ENCODE peak calls at places on chromosomes 4 and X, in eight cellular contexts. F is K562, H is endothelial cell of umbilical vein, Z is GM23248, M is neural progenitor cell, O is astrocyte, D is fibroblast of lung, B is hepatocyte. Q is an unnamed sample. For H4K20me1, the result is how much of the 10 kb centered on the place peaks cover.

GRCh38 chrX:123665197-123665596 is 67.7 kb downstream of the THOC2 start:
- DNase-seq in H (no peak), B (peak), M (no peak), D (peak), Z (peak), F (no peak), O (peak), Q (no peak)

GRCh38 chrX:96835660-96836289 is 47.9 kb upstream of the RPA4 start:
- DNase-seq in D (no peak), H (no peak), F (no peak), B (no peak), O (no peak), Z (no peak), M (no peak), Q (peak)

GRCh38 chrX:13761606-13762005 is 27.1 kb downstream of the OFD1 start:
- DNase-seq in Z (no peak), H (no peak), M (no peak), O (no peak), D (no peak), F (peak), B (peak), Q (peak)

GRCh38 chrX:15864629-15865028 is 10.0 kb upstream of the AP1S2 start:
- DNase-seq in B (no peak), F (no peak), Z (peak), H (no peak), O (no peak), M (no peak), D (peak), Q (no peak)

GRCh38 chr4:104015680-104016079 is 295.9 kb upstream of the TACR3 start:
- DNase-seq in B (peak), H (no peak), F (no peak), Z (no peak), M (peak), D (peak), O (no peak), Q (peak)

GRCh38 chr4:1683371-1683902 is 676 bp downstream of the FAM53A start:
- DNase-seq in M (no peak), F (no peak), D (peak), O (peak), H (peak), Z (peak), B (peak), Q (no peak)

GRCh38 chrX:139914421-139914820 is 18.4 kb downstream of the ATP11C start:
- DNase-seq in F (no peak), O (no peak), D (no peak), B (no peak), M (no peak), H (no peak), Z (no peak), Q (no peak)

GRCh38 chr4:84677093-84677492 is 94.2 kb downstream of the CDS1 start:
- DNase-seq in O (no peak), B (no peak), M (no peak), D (no peak), F (no peak), Z (no peak), H (no peak), Q (no peak)

GRCh38 chrX:8201896-8202331 is 30.8 kb upstream of the VCX2 start:
- DNase-seq in B (peak), D (peak), F (no peak), M (peak), O (peak), Z (no peak), H (no peak), Q (no peak)

GRCh38 chrX:134794692-134795091 is 136.4 kb upstream of the PLAC1 start:
- DNase-seq in H (no peak), D (no peak), Z (peak), F (no peak), B (no peak), O (no peak), M (no peak), Q (no peak)

GRCh38 chr4:99087887-99088484 is 602 bp downstream of the ADH5 start:
- DNase-seq in Z (peak), M (peak), F (no peak), H (peak), D (peak), B (peak), O (peak), Q (peak)

GRCh38 chr4:3366893-3367775 is 74.3 kb downstream of the RGS12 start:
- DNase-seq in O (no peak), F (no peak), B (no peak), D (no peak), M (no peak), Z (no peak), H (no peak), Q (no peak)

GRCh38 chr4:175413561-175413960 is 398.5 kb downstream of the GPM6A start:
- DNase-seq in M (no peak), Z (peak), F (no peak), B (no peak), O (peak), D (peak), H (no peak), Q (no peak)

GRCh38 chr4:3285558-3286334 is 7.1 kb upstream of the RGS12 start:
- DNase-seq in H (no peak), B (no peak), D (peak), F (no peak), Z (peak), M (no peak), O (peak), Q (no peak)

GRCh38 chr4:40953253-40954118 is 203.7 kb downstream of the NSUN7 start:
- DNase-seq in B (no peak), D (no peak), H (peak), Z (no peak), F (no peak), M (peak), O (no peak), Q (no peak)

GRCh38 chr4:118762753-118763477 is 73.0 kb downstream of the SEC24D start:
- DNase-seq in Z (peak), B (no peak), F (no peak), O (peak), D (peak), M (no peak), H (no peak), Q (no peak)

GRCh38 chr4:88937081-88937480 is 119.9 kb downstream of the FAM13A start:
- DNase-seq in Z (peak), F (no peak), O (peak), B (no peak), M (no peak), D (peak), H (no peak), Q (no peak)

GRCh38 chr4:78876568-78877320 is 62.5 kb downstream of the PAQR3 start:
- DNase-seq in M (no peak), H (no peak), D (peak), Z (peak), F (no peak), O (no peak), B (no peak), Q (peak)

GRCh38 chr4:187021436-187022205 is 298.0 kb upstream of the FAT1 start:
- DNase-seq in D (no peak), Z (no peak), O (no peak), M (no peak), B (no peak), F (no peak), H (no peak), Q (no peak)

GRCh38 chrX:19183777-19184485 is 61.7 kb upstream of the ADGRG2 start:
- DNase-seq in F (no peak), M (no peak), D (peak), Z (no peak), H (no peak), B (peak), O (no peak), Q (no peak)

GRCh38 chrX:71177327-71177726 is 32.7 kb downstream of the NLGN3 start:
- DNase-seq in H (no peak), Z (peak), M (no peak), O (no peak), B (no peak), F (peak), D (no peak), Q (no peak)

GRCh38 chr4:182126096-182126495 is 117.1 kb upstream of the TENM3 start:
- DNase-seq in F (no peak), H (no peak), Z (no peak), D (peak), O (peak), M (no peak), B (no peak), Q (no peak)

GRCh38 chr4:108034560-108034959 is 44.9 kb downstream of the HADH start:
- DNase-seq in F (no peak), O (no peak), Z (no peak), B (no peak), H (no peak), M (no peak), D (no peak), Q (peak)

GRCh38 chrX:153441296-153441695 is 4.6 kb downstream of the TREX2 start:
- DNase-seq in H (no peak), O (no peak), Z (no peak), B (no peak), D (no peak), M (no peak), F (no peak), Q (no peak)

GRCh38 chr4:109801099-109801789 is 555 bp downstream of the CFI start:
- DNase-seq in F (no peak), D (no peak), B (no peak), M (no peak), H (peak), Z (no peak), O (no peak), Q (no peak)

GRCh38 chr4:185991750-185992149 is 77.2 kb upstream of the TLR3 start:
- DNase-seq in M (no peak), F (no peak), Z (no peak), B (no peak), O (no peak), H (no peak), D (no peak), Q (no peak)

GRCh38 chrX:15564981-15565579 is 35.7 kb downstream of the ACE2 start:
- DNase-seq in D (peak), H (peak), F (peak), B (peak), M (peak), O (peak), Z (peak), Q (peak)

DNA sequence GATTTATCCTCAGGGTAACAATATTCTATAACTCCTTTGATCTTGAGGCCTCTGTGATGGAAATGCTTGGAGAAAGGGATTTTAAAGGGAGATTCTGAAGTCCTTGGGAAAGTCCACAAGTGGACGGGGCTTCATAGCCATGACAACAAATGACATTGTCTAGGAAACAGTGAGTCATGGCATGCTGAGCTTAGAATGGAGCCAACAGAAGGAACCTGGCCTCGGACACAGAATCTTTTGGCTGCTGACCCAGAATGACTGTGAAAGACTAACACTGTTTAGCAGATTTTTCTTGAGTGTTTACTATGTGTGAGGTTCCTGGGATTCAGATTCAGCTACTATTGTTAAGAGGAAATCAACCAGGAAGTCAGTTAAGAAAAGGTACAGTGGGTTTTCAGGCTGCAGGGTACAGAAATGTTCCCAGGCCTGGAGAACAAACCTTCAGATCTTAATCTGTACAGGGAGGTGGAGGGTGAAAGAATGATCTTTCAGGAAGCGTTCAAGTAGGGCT is 18.1 kb upstream of the CXCL2 start:
- DNase-seq in M (no peak), D (peak), Z (peak), H (peak), O (peak), B (peak), F (no peak), Q (no peak)
- H3K27ac ChIP-seq in M (no peak), D (peak), Z (peak), H (peak), O (peak), B (peak), F (peak), Q (no peak)

GRCh38 chr4:13535708-13536361 is 8.5 kb downstream of the NKX3-2 start:
- DNase-seq in D (no peak), M (peak), F (peak), H (no peak), O (no peak), B (no peak), Z (no peak), Q (no peak)

GRCh38 chr4:13538427-13538973 is 5.8 kb downstream of the NKX3-2 start:
- DNase-seq in B (no peak), D (no peak), H (no peak), Z (no peak), M (no peak), O (no peak), F (peak), Q (no peak)

GRCh38 chr4:13537832-13538177 is 6.5 kb downstream of the NKX3-2 start:
- DNase-seq in D (no peak), M (no peak), O (no peak), B (no peak), H (no peak), F (peak), Z (no peak), Q (no peak)

GRCh38 chr4:13536607-13537006 is 7.7 kb downstream of the NKX3-2 start:
- DNase-seq in M (no peak), Z (no peak), D (no peak), O (no peak), H (no peak), B (no peak), F (peak), Q (no peak)

DNA sequence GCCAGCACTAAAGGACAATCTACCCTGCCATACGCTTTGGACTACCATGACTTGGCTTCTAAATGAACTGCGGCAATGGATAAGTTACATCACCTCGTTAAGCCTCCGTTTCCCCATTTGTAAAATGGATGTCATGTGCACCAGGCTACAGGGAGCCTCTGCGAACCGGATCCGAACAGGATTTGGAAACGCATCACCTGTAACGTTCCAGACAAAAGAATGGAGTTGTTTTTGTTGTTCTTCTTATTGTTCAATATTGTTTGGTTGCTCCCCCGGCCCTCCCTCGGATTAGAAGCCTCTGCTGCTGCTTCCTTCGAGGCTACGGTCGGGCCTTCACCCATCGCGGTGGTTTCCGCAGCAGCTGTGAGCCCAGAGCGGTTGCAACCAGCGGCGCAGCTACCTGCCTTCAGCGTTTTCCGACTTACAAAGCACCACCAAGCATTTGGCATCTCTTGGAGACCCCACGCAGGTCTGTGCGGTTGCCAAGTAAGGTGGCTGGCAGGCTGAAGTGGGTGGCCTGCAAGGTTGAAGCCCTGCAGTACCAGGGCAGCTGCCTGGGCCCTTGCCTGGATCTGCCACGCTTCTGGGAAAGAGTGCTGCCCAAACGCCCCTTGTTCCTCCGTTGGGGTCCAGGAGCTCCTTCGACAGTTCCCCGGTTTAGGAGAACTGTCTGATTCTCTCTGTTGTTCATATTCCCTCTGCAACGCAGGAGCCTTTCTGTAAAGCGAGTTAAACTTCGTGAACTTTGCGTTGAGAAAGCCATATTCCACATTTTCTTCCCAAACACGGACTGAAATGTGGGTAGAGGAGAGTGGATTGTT is 7.1 kb downstream of the NKX3-2 start:
- DNase-seq in F (peak), B (no peak), M (no peak), D (no peak), H (no peak), Z (no peak), O (no peak), Q (no peak)
- H4K20me1 ChIP-seq in F (under half), B (under half), M (half or more), D (under half), H (under half), Z (under half), O (under half), Q (under half)

GRCh38 chrX:21691512-21692018 is 33.4 kb upstream of the KLHL34 start:
- DNase-seq in B (no peak), F (no peak), Z (peak), H (no peak), D (peak), O (no peak), M (no peak), Q (no peak)
- H3K4me3 ChIP-seq in B (no peak), F (no peak), Z (no peak), H (no peak), D (no peak), O (no peak), M (no peak), Q (no peak)

GRCh38 chr4:67035986-67036385 is 509.3 kb downstream of the CENPC start:
- DNase-seq in M (no peak), F (no peak), H (no peak), O (peak), Z (no peak), B (no peak), D (peak), Q (no peak)
- H3K27ac ChIP-seq in M (no peak), F (no peak), H (no peak), O (no peak), Z (no peak), B (no peak), D (no peak), Q (no peak)

GRCh38 chr4:634599-634985 is 9.2 kb downstream of the PDE6B start:
- DNase-seq in H (no peak), Z (no peak), F (no peak), O (no peak), D (no peak), B (no peak), M (no peak), Q (no peak)

GRCh38 chr4:633406-633805 is 8.0 kb downstream of the PDE6B start:
- DNase-seq in Z (no peak), B (no peak), H (no peak), M (no peak), O (no peak), D (no peak), F (no peak), Q (no peak)

GRCh38 chr4:632391-632790 is 7.0 kb downstream of the PDE6B start:
- DNase-seq in F (no peak), H (no peak), Z (no peak), M (no peak), D (no peak), B (no peak), O (no peak), Q (no peak)

GRCh38 chr4:633976-634598 is 8.7 kb downstream of the PDE6B start:
- DNase-seq in Z (no peak), H (no peak), F (no peak), B (no peak), O (no peak), M (no peak), D (no peak), Q (no peak)

GRCh38 chr4:632926-633325 is 7.6 kb downstream of the PDE6B start:
- DNase-seq in H (no peak), F (no peak), M (no peak), D (no peak), B (no peak), Z (no peak), O (no peak), Q (peak)
- H4K20me1 ChIP-seq in H (under half), F (under half), M (under half), D (under half), B (under half), Z (under half), O (under half), Q (under half)

DNA sequence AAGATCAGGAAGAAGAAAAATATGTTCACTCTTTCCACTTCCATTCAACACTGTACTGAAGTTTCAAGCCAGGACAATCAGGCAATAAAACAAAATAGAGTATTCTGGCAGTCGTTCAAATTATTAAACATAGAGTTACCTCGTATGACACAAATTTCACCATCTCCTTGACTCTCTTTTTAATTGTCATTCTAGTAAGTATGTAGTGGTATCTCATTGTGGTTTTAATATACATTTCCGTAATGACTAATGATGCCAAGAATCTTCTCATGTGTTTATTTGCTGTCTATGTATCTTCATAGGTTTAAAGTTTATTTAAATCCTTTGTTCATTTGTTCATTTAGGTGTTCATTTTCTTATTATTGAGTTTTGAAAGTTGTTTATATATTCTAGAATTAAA is 352.2 kb downstream of the IDS start:
- DNase-seq in M (no peak), Z (peak), D (no peak), F (no peak), B (no peak), H (no peak), O (no peak), Q (no peak)
- H3K4me3 ChIP-seq in M (no peak), Z (no peak), D (no peak), F (no peak), B (no peak), H (no peak), O (no peak), Q (no peak)

GRCh38 chr4:111464251-111465045 is 680.8 kb upstream of the FAM241A start:
- DNase-seq in F (no peak), B (no peak), M (no peak), O (no peak), Z (no peak), D (no peak), H (no peak), Q (no peak)
- H3K27ac ChIP-seq in F (no peak), B (no peak), M (no peak), O (no peak), Z (no peak), D (no peak), H (no peak), Q (no peak)

DNA sequence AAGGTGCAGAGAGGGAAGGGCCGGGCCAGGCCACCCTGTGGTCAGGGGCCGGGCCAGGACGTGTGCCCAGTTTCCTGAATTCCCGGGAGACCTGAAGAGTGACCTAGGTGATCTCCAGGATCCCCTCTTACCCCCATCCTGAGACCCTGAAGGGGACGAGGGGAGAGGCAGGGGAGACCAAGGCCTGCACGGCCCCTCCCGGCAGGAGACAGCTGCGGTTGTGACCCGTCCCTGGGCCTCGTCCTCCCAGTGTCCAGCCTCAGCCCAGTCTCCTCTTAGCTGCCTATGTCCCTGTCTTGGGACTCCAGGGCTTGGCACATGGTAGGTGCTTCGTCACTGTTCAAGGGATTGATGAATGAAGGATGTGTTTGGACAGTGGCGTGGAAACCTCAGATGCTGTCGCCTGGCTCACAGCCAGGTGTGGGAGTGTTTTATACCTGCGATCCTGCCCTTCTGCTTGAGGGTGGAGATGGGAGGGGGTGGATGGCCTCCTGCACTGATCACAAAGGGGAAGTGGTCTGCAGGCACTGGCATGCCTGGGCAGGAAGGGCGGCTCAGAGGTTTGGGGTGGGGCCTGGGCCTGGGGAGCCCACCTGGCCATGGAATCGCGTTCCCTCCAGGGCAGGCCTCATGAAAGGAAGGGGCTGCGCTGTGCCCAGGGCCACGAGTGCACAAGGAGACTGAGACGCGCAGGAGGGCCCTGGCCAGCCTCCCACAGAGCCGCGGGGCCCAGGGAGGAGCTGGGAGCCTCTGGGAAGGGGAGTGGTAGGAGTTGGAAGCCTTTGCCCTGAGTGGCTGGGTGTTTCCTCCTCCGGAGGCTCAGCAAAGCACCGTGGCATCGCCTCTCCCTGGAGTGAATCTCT is 6.9 kb downstream of the SH3TC1 start:
- DNase-seq in D (no peak), F (no peak), Z (no peak), O (no peak), M (no peak), B (no peak), H (no peak), Q (peak)
- H4K20me1 ChIP-seq in D (under half), F (under half), Z (under half), O (under half), M (under half), B (under half), H (under half), Q (under half)

Q was measured in OCI-LY7.